ENCODE peak calls at places on chromosomes 5 and 9, in six cellular contexts. One of them, this sample, is unnamed.
A peak's percentile ranks its signal among the peaks of the same experiment; 100 is the strongest.

GRCh38 chr9:699396-699795 is 142.1 kb upstream of the DMRT1 start:
- DNase-seq in GM23248: no peak
- DNase-seq in aorta: no peak
- DNase-seq in CD4-positive, alpha-beta memory T cell: no peak
- DNase-seq in CD8-positive, alpha-beta T cell: no peak
- DNase-seq in gastrocnemius medialis: no peak
- DNase-seq in this sample: no peak

GRCh38 chr9:135471751-135472640 is 7.6 kb upstream of the PPP1R26 start:
- DNase-seq in GM23248: no peak
- DNase-seq in aorta: no peak
- DNase-seq in CD4-positive, alpha-beta memory T cell: no peak
- DNase-seq in CD8-positive, alpha-beta T cell: no peak
- DNase-seq in gastrocnemius medialis: no peak
- DNase-seq in this sample: no peak

GRCh38 chr5:122741681-122742080 is 33.2 kb upstream of the SNX2 start:
- DNase-seq in GM23248: peak; percentile 27
- DNase-seq in aorta: no peak
- DNase-seq in CD4-positive, alpha-beta memory T cell: no peak
- DNase-seq in CD8-positive, alpha-beta T cell: no peak
- DNase-seq in gastrocnemius medialis: no peak
- DNase-seq in this sample: no peak

GRCh38 chr5:124239572-124239971 is 506.9 kb downstream of the ZNF608 start:
- DNase-seq in GM23248: no peak
- DNase-seq in aorta: no peak
- DNase-seq in CD4-positive, alpha-beta memory T cell: no peak
- DNase-seq in CD8-positive, alpha-beta T cell: no peak
- DNase-seq in gastrocnemius medialis: no peak
- DNase-seq in this sample: no peak

GRCh38 chr9:85941617-85941930 is 628 bp downstream of the NAA35 start:
- DNase-seq in GM23248: peak; percentile 53
- DNase-seq in aorta: no peak
- DNase-seq in CD4-positive, alpha-beta memory T cell: no peak
- DNase-seq in CD8-positive, alpha-beta T cell: no peak
- DNase-seq in gastrocnemius medialis: no peak
- DNase-seq in this sample: no peak

GRCh38 chr9:77789891-77790290 is 141.8 kb upstream of the GNA14 start:
- DNase-seq in GM23248: no peak
- DNase-seq in aorta: no peak
- DNase-seq in CD4-positive, alpha-beta memory T cell: no peak
- DNase-seq in CD8-positive, alpha-beta T cell: no peak
- DNase-seq in gastrocnemius medialis: no peak
- DNase-seq in this sample: no peak

GRCh38 chr5:125291447-125291846 is 545.0 kb upstream of the ZNF608 start:
- DNase-seq in GM23248: no peak
- DNase-seq in aorta: no peak
- DNase-seq in CD4-positive, alpha-beta memory T cell: no peak
- DNase-seq in CD8-positive, alpha-beta T cell: no peak
- DNase-seq in gastrocnemius medialis: no peak
- DNase-seq in this sample: no peak

GRCh38 chr9:80615964-80616363 is 1044.2 kb downstream of the TLE4 start:
- DNase-seq in GM23248: no peak
- DNase-seq in aorta: no peak
- DNase-seq in CD4-positive, alpha-beta memory T cell: no peak
- DNase-seq in CD8-positive, alpha-beta T cell: no peak
- DNase-seq in gastrocnemius medialis: no peak
- DNase-seq in this sample: no peak

GRCh38 chr5:168162464-168162863 is 129.0 kb upstream of the WWC1 start:
- DNase-seq in GM23248: no peak
- DNase-seq in aorta: no peak
- DNase-seq in CD4-positive, alpha-beta memory T cell: no peak
- DNase-seq in CD8-positive, alpha-beta T cell: no peak
- DNase-seq in gastrocnemius medialis: no peak
- DNase-seq in this sample: no peak

GRCh38 chr9:131403493-131403773 is 9.5 kb downstream of the PRRC2B start:
- DNase-seq in GM23248: no peak
- DNase-seq in aorta: no peak
- DNase-seq in CD4-positive, alpha-beta memory T cell: no peak
- DNase-seq in CD8-positive, alpha-beta T cell: no peak
- DNase-seq in gastrocnemius medialis: no peak
- DNase-seq in this sample: no peak

GRCh38 chr5:59712836-59713487 is 180.6 kb downstream of the PDE4D start:
- DNase-seq in GM23248: no peak
- DNase-seq in aorta: no peak
- DNase-seq in CD4-positive, alpha-beta memory T cell: peak; percentile 11
- DNase-seq in CD8-positive, alpha-beta T cell: no peak
- DNase-seq in gastrocnemius medialis: no peak
- DNase-seq in this sample: no peak

GRCh38 chr5:37769108-37769507 is 70.7 kb downstream of the GDNF start:
- DNase-seq in GM23248: no peak
- DNase-seq in aorta: no peak
- DNase-seq in CD4-positive, alpha-beta memory T cell: no peak
- DNase-seq in CD8-positive, alpha-beta T cell: no peak
- DNase-seq in gastrocnemius medialis: no peak
- DNase-seq in this sample: no peak

GRCh38 chr9:135474915-135475314 is 4.7 kb upstream of the PPP1R26 start:
- DNase-seq in GM23248: peak; percentile 13
- DNase-seq in aorta: no peak
- DNase-seq in CD4-positive, alpha-beta memory T cell: no peak
- DNase-seq in CD8-positive, alpha-beta T cell: no peak
- DNase-seq in gastrocnemius medialis: no peak
- DNase-seq in this sample: peak; percentile 50

GRCh38 chr5:91848453-91848852 is 465.3 kb upstream of the ARRDC3 start:
- DNase-seq in GM23248: peak; percentile 76
- DNase-seq in aorta: no peak
- DNase-seq in CD4-positive, alpha-beta memory T cell: no peak
- DNase-seq in CD8-positive, alpha-beta T cell: no peak
- DNase-seq in gastrocnemius medialis: no peak
- DNase-seq in this sample: no peak

GRCh38 chr5:175657593-175658271 is at the start of gene HRH2:
- DNase-seq in GM23248: no peak
- DNase-seq in aorta: peak; percentile 78
- DNase-seq in CD4-positive, alpha-beta memory T cell: peak; percentile 37
- DNase-seq in CD8-positive, alpha-beta T cell: no peak
- DNase-seq in gastrocnemius medialis: no peak
- DNase-seq in this sample: peak; percentile 31

GRCh38 chr5:123298335-123299010 is 124.7 kb downstream of the CEP120 start:
- DNase-seq in GM23248: no peak
- DNase-seq in aorta: no peak
- DNase-seq in CD4-positive, alpha-beta memory T cell: no peak
- DNase-seq in CD8-positive, alpha-beta T cell: no peak
- DNase-seq in gastrocnemius medialis: no peak
- DNase-seq in this sample: no peak

GRCh38 chr5:41903382-41903891 is 707 bp upstream of the RIMOC1 start:
- DNase-seq in GM23248: no peak
- DNase-seq in aorta: no peak
- DNase-seq in CD4-positive, alpha-beta memory T cell: no peak
- DNase-seq in CD8-positive, alpha-beta T cell: no peak
- DNase-seq in gastrocnemius medialis: no peak
- DNase-seq in this sample: no peak

GRCh38 chr9:4590430-4591122 is 71.5 kb upstream of the PLPP6 start:
- DNase-seq in GM23248: peak; percentile 16
- DNase-seq in aorta: no peak
- DNase-seq in CD4-positive, alpha-beta memory T cell: no peak
- DNase-seq in CD8-positive, alpha-beta T cell: no peak
- DNase-seq in gastrocnemius medialis: no peak
- DNase-seq in this sample: no peak

GRCh38 chr9:137411670-137412380 is 11.1 kb downstream of the EXD3 start:
- DNase-seq in GM23248: peak; percentile 86
- DNase-seq in aorta: peak; percentile 93
- DNase-seq in CD4-positive, alpha-beta memory T cell: no peak
- DNase-seq in CD8-positive, alpha-beta T cell: no peak
- DNase-seq in gastrocnemius medialis: peak; percentile 60
- DNase-seq in this sample: no peak

GRCh38 chr9:115775669-115776068 is 377.9 kb upstream of the PAPPA start:
- DNase-seq in GM23248: peak; percentile 10
- DNase-seq in aorta: no peak
- DNase-seq in CD4-positive, alpha-beta memory T cell: no peak
- DNase-seq in CD8-positive, alpha-beta T cell: no peak
- DNase-seq in gastrocnemius medialis: no peak
- DNase-seq in this sample: no peak

GRCh38 chr5:168073991-168074800 is 217.2 kb upstream of the WWC1 start:
- DNase-seq in GM23248: peak; percentile 52
- DNase-seq in aorta: no peak
- DNase-seq in CD4-positive, alpha-beta memory T cell: no peak
- DNase-seq in CD8-positive, alpha-beta T cell: no peak
- DNase-seq in gastrocnemius medialis: no peak
- DNase-seq in this sample: no peak

GRCh38 chr5:20537911-20538310 is 549.9 kb upstream of the CDH18 start:
- DNase-seq in GM23248: no peak
- DNase-seq in aorta: no peak
- DNase-seq in CD4-positive, alpha-beta memory T cell: no peak
- DNase-seq in CD8-positive, alpha-beta T cell: no peak
- DNase-seq in gastrocnemius medialis: no peak
- DNase-seq in this sample: no peak

GRCh38 chr5:83401122-83401620 is 70.4 kb upstream of the VCAN start:
- DNase-seq in GM23248: peak; percentile 6
- DNase-seq in aorta: no peak
- DNase-seq in CD4-positive, alpha-beta memory T cell: no peak
- DNase-seq in CD8-positive, alpha-beta T cell: no peak
- DNase-seq in gastrocnemius medialis: no peak
- DNase-seq in this sample: no peak

GRCh38 chr5:81006955-81007636 is 46.9 kb downstream of the RASGRF2 start:
- DNase-seq in GM23248: no peak
- DNase-seq in aorta: no peak
- DNase-seq in CD4-positive, alpha-beta memory T cell: peak; percentile 84
- DNase-seq in CD8-positive, alpha-beta T cell: no peak
- DNase-seq in gastrocnemius medialis: no peak
- DNase-seq in this sample: peak; percentile 20

GRCh38 chr5:81007637-81008027 is 47.5 kb downstream of the RASGRF2 start:
- DNase-seq in GM23248: no peak
- DNase-seq in aorta: no peak
- DNase-seq in CD4-positive, alpha-beta memory T cell: peak; percentile 34
- DNase-seq in CD8-positive, alpha-beta T cell: no peak
- DNase-seq in gastrocnemius medialis: no peak
- DNase-seq in this sample: peak; percentile 13

GRCh38 chr5:81003987-81004386 is 43.8 kb downstream of the RASGRF2 start:
- DNase-seq in GM23248: no peak
- DNase-seq in aorta: no peak
- DNase-seq in CD4-positive, alpha-beta memory T cell: no peak
- DNase-seq in CD8-positive, alpha-beta T cell: no peak
- DNase-seq in gastrocnemius medialis: no peak
- DNase-seq in this sample: no peak

GRCh38 chr5:81005708-81006107 is 45.5 kb downstream of the RASGRF2 start:
- DNase-seq in GM23248: no peak
- DNase-seq in aorta: no peak
- DNase-seq in CD4-positive, alpha-beta memory T cell: no peak
- DNase-seq in CD8-positive, alpha-beta T cell: no peak
- DNase-seq in gastrocnemius medialis: no peak
- DNase-seq in this sample: no peak

DNA sequence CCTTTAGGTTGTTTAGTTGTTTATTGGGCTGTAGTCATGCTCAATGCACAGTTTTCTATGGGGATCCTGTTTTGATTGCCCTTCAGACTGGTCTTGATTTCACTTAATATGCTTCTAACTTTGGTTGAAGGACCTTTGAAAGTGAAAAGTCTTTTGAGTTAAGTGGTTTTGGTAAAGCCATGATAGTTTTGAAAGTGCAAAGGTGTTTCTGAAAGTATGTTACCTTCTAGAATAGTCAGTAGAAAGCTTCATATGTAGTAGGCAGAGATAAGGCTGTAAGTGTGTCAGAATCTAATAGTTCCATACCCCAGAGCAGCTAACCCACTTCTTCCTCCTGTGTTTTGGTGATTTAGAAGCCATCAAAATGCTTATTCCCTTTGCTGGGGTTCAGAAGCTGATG is 46.1 kb downstream of the RASGRF2 start:
- DNase-seq in GM23248: no peak
- DNase-seq in aorta: no peak
- DNase-seq in CD4-positive, alpha-beta memory T cell: no peak
- DNase-seq in CD8-positive, alpha-beta T cell: no peak
- DNase-seq in gastrocnemius medialis: no peak
- DNase-seq in this sample: peak; percentile 25
- H3K4me1 ChIP-seq in GM23248: no peaks in the 10 kb centered on the region
- H3K4me1 ChIP-seq in aorta: no peaks in the 10 kb centered on the region
- H3K4me1 ChIP-seq in CD4-positive, alpha-beta memory T cell: peaks cover 93% of the 10 kb centered on the region
- H3K4me1 ChIP-seq in CD8-positive, alpha-beta T cell: peaks cover 82% of the 10 kb centered on the region
- H3K4me1 ChIP-seq in gastrocnemius medialis: no peaks in the 10 kb centered on the region
- H3K4me1 ChIP-seq in this sample: peaks cover 43% of the 10 kb centered on the region

GRCh38 chr9:98046161-98046543 is 10.4 kb upstream of the NANS start:
- DNase-seq in GM23248: no peak
- DNase-seq in aorta: no peak
- DNase-seq in CD4-positive, alpha-beta memory T cell: no peak
- DNase-seq in CD8-positive, alpha-beta T cell: no peak
- DNase-seq in gastrocnemius medialis: no peak
- DNase-seq in this sample: no peak
- H3K4me3 ChIP-seq in GM23248: no peak overlapping the region
- H3K4me3 ChIP-seq in aorta: no peak overlapping the region
- H3K4me3 ChIP-seq in CD4-positive, alpha-beta memory T cell: no peak overlapping the region
- H3K4me3 ChIP-seq in CD8-positive, alpha-beta T cell: peak overlapping the region; percentile 55
- H3K4me3 ChIP-seq in gastrocnemius medialis: no peak overlapping the region
- H3K4me3 ChIP-seq in this sample: peak overlapping the region; percentile 70

DNA sequence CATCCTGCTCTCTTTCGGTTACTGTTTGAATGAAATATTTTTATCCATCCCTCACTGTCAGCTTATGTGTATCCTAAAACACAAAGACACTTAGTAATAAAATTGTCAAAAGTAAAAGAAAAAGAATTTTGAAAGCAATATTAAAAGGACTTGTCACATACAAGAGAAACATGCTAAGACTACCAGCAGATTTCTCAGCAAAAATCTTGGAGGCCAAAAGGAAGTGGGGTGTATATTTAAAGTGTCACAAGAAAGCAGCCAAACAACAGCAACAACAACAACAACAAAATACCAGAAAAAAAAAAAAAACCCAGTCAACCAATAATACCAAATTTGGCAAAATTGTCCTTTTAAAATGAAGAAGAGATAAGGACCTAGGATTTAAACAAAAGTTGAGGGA is 678.7 kb upstream of the TYRP1 start:
- DNase-seq in GM23248: no peak
- DNase-seq in aorta: no peak
- DNase-seq in CD4-positive, alpha-beta memory T cell: no peak
- DNase-seq in CD8-positive, alpha-beta T cell: no peak
- DNase-seq in gastrocnemius medialis: no peak
- DNase-seq in this sample: no peak
- H3K9me3 ChIP-seq in GM23248: peaks cover 7% of the 10 kb centered on the region
- H3K9me3 ChIP-seq in aorta: peaks cover 2% of the 10 kb centered on the region
- H3K9me3 ChIP-seq in CD4-positive, alpha-beta memory T cell: no peaks in the 10 kb centered on the region
- H3K9me3 ChIP-seq in CD8-positive, alpha-beta T cell: no peaks in the 10 kb centered on the region
- H3K9me3 ChIP-seq in gastrocnemius medialis: peaks cover 4% of the 10 kb centered on the region
- H3K9me3 ChIP-seq in this sample: peaks cover 24% of the 10 kb centered on the region

DNA sequence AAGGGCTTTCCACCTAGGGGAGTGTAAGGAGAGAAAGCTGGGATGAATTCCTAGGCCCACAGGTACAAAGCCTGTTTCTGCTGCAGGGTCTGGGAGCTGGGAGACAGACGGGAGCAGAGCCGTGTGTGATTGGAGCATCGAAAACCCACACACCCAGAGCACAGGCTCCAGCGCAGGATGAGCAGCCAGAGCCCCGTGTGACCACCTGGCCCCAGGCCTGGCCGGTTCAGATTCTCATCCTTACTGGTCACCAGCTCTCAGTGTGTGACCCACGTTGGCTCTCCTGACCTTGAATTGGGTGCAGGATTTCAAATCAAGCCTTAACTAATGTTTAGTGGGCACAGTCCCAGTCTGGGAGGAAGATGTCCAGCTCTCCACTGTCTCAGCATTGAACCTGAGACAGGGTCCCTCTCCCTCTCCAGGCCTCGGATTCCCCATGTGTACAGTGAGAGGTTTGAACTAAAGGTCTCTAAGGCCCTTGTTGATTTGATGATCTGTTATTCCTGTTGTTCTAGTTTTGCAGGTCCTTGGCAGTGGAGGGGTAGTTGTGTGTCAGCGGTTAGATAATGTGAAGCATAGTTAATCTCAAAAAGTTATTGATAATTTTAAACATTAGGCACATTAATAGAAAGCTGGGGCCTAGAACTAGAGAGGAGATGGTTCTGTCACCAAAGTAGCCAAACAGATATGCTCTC is 50.1 kb downstream of the PPARGC1B start:
- DNase-seq in GM23248: no peak
- DNase-seq in aorta: peak; percentile 52
- DNase-seq in CD4-positive, alpha-beta memory T cell: no peak
- DNase-seq in CD8-positive, alpha-beta T cell: no peak
- DNase-seq in gastrocnemius medialis: peak; percentile 91
- DNase-seq in this sample: no peak
- H3K4me1 ChIP-seq in GM23248: peaks cover 6% of the 10 kb centered on the region
- H3K4me1 ChIP-seq in aorta: no peaks in the 10 kb centered on the region
- H3K4me1 ChIP-seq in CD4-positive, alpha-beta memory T cell: peaks cover 5% of the 10 kb centered on the region
- H3K4me1 ChIP-seq in CD8-positive, alpha-beta T cell: peaks cover 21% of the 10 kb centered on the region
- H3K4me1 ChIP-seq in gastrocnemius medialis: peaks cover 60% of the 10 kb centered on the region
- H3K4me1 ChIP-seq in this sample: no peaks in the 10 kb centered on the region